ENCODE peak calls at places on chromosomes 16 and 17, in six cellular contexts. One of them, this sample, is unnamed.

GRCh38 chr17:80362428-80363119 is 52.4 kb upstream of the ENDOV start:
- DNase-seq in BE2C: no peak
- DNase-seq in aorta: peak
- DNase-seq in testis: peak
- DNase-seq in endothelial cell: no peak
- DNase-seq in mucosa of descending colon: no peak
- DNase-seq in this sample: no peak

GRCh38 chr16:11016993-11017392 is 72.6 kb downstream of the CLEC16A start:
- DNase-seq in BE2C: peak
- DNase-seq in endothelial cell: no peak
- DNase-seq in testis: peak
- DNase-seq in mucosa of descending colon: peak
- DNase-seq in aorta: no peak
- DNase-seq in this sample: no peak

GRCh38 chr17:14198013-14198412 is 38.6 kb downstream of the CDRT15 start:
- DNase-seq in BE2C: peak
- DNase-seq in aorta: no peak
- DNase-seq in mucosa of descending colon: no peak
- DNase-seq in testis: no peak
- DNase-seq in endothelial cell: no peak
- DNase-seq in this sample: no peak

GRCh38 chr16:1363501-1364041 is 11.8 kb downstream of the GNPTG start:
- DNase-seq in testis: peak
- DNase-seq in BE2C: peak
- DNase-seq in mucosa of descending colon: peak
- DNase-seq in aorta: no peak
- DNase-seq in endothelial cell: peak
- DNase-seq in this sample: peak

GRCh38 chr17:76789235-76789788 is 51.4 kb downstream of the MFSD11 start:
- DNase-seq in aorta: peak
- DNase-seq in endothelial cell: no peak
- DNase-seq in BE2C: peak
- DNase-seq in testis: no peak
- DNase-seq in mucosa of descending colon: no peak
- DNase-seq in this sample: no peak

GRCh38 chr17:1762906-1763829 is 1.3 kb downstream of the SERPINF1 start:
- DNase-seq in BE2C: peak
- DNase-seq in endothelial cell: no peak
- DNase-seq in testis: peak
- DNase-seq in aorta: no peak
- DNase-seq in mucosa of descending colon: no peak
- DNase-seq in this sample: no peak

GRCh38 chr17:81710514-81711308 is 1.4 kb upstream of the SLC25A10 start:
- DNase-seq in endothelial cell: no peak
- DNase-seq in BE2C: no peak
- DNase-seq in testis: no peak
- DNase-seq in mucosa of descending colon: peak
- DNase-seq in aorta: no peak
- DNase-seq in this sample: no peak

GRCh38 chr16:53973021-53973420 is 269.1 kb downstream of the FTO start:
- DNase-seq in BE2C: no peak
- DNase-seq in testis: no peak
- DNase-seq in mucosa of descending colon: no peak
- DNase-seq in endothelial cell: no peak
- DNase-seq in aorta: no peak
- DNase-seq in this sample: no peak

GRCh38 chr17:8803531-8804416 is 4.6 kb upstream of the MFSD6L start:
- DNase-seq in aorta: no peak
- DNase-seq in testis: no peak
- DNase-seq in mucosa of descending colon: no peak
- DNase-seq in endothelial cell: no peak
- DNase-seq in BE2C: no peak
- DNase-seq in this sample: peak

GRCh38 chr16:75322706-75323105 is 71.3 kb upstream of the BCAR1 start:
- DNase-seq in mucosa of descending colon: no peak
- DNase-seq in endothelial cell: no peak
- DNase-seq in BE2C: no peak
- DNase-seq in aorta: no peak
- DNase-seq in testis: no peak
- DNase-seq in this sample: no peak

GRCh38 chr17:36463916-36464764 is 22.3 kb upstream of the ZNHIT3 start:
- DNase-seq in mucosa of descending colon: peak
- DNase-seq in BE2C: no peak
- DNase-seq in endothelial cell: peak
- DNase-seq in aorta: no peak
- DNase-seq in testis: peak
- DNase-seq in this sample: no peak

GRCh38 chr17:1147664-1148063 is 32.1 kb downstream of the ABR start:
- DNase-seq in BE2C: peak
- DNase-seq in endothelial cell: peak
- DNase-seq in testis: peak
- DNase-seq in aorta: no peak
- DNase-seq in mucosa of descending colon: peak
- DNase-seq in this sample: peak

GRCh38 chr17:20156196-20157077 is 147.3 kb downstream of the SPECC1 start:
- DNase-seq in aorta: peak
- DNase-seq in endothelial cell: peak
- DNase-seq in testis: peak
- DNase-seq in mucosa of descending colon: no peak
- DNase-seq in BE2C: no peak
- DNase-seq in this sample: peak

GRCh38 chr16:85614338-85615013 is 1.4 kb downstream of the GSE1 start:
- DNase-seq in BE2C: no peak
- DNase-seq in aorta: no peak
- DNase-seq in testis: no peak
- DNase-seq in endothelial cell: no peak
- DNase-seq in mucosa of descending colon: no peak
- DNase-seq in this sample: no peak

GRCh38 chr16:69311533-69312388 is 611 bp downstream of the VPS4A start:
- DNase-seq in endothelial cell: peak
- DNase-seq in BE2C: peak
- DNase-seq in testis: peak
- DNase-seq in mucosa of descending colon: peak
- DNase-seq in aorta: peak
- DNase-seq in this sample: no peak